ENCODE peak calls at places on chromosomes 16 and 17, in five cellular contexts. I is brain pericyte; N is stimulated activated CD4-positive, alpha-beta T cell treated with anti-CD3 and anti-CD28 coated beads, Interleukin-15, amount 100 ng/mL, for 1 hour; D is C1 segment of cervical spinal cord; O is substantia nigra. R is an unnamed sample.

GRCh38 chr17:17077861-17078732 is 35.8 kb downstream of the MPRIP start:
- DNase-seq in I (no peak), N (no peak), D (no peak), O (no peak), R (no peak)

GRCh38 chr17:82399030-82399429 is 19.1 kb upstream of the HEXD start:
- DNase-seq in I (peak), N (no peak), D (peak), O (peak), R (no peak)

GRCh38 chr16:8804313-8804712 is 6.7 kb downstream of the PMM2 start:
- DNase-seq in I (no peak), N (no peak), D (no peak), O (no peak), R (no peak)

GRCh38 chr17:14361945-14362508 is 61.1 kb downstream of the HS3ST3B1 start:
- DNase-seq in I (no peak), N (no peak), D (no peak), O (no peak), R (no peak)

GRCh38 chr17:55731586-55732250 is 9.1 kb upstream of the TMEM100 start:
- DNase-seq in I (peak), N (no peak), D (no peak), O (no peak), R (no peak)

GRCh38 chr16:89686520-89687091 is at the start of gene CDK10:
- DNase-seq in I (peak), N (peak), D (peak), O (peak), R (peak)

GRCh38 chr17:49987681-49988441 is 7.2 kb downstream of the DLX3 start:
- DNase-seq in I (no peak), N (no peak), D (no peak), O (peak), R (no peak)

GRCh38 chr17:81518113-81518784 is 5.7 kb upstream of the ACTG1 start:
- DNase-seq in I (no peak), N (no peak), D (no peak), O (no peak), R (no peak)

GRCh38 chr17:83155128-83156081 is 76.0 kb downstream of the METRNL start:
- DNase-seq in I (peak), N (no peak), D (no peak), O (no peak), R (no peak)

GRCh38 chr17:78774956-78775571 is 7.0 kb downstream of the CYTH1 start:
- DNase-seq in I (no peak), N (no peak), D (no peak), O (no peak), R (no peak)

GRCh38 chr17:10033982-10034381 is 128.9 kb upstream of the RCVRN start:
- DNase-seq in I (no peak), N (no peak), D (peak), O (peak), R (peak)

GRCh38 chr17:77429985-77430752 is 289.4 kb downstream of the SEC14L1 start:
- DNase-seq in I (peak), N (peak), D (peak), O (peak), R (peak)

GRCh38 chr16:74485916-74486315 is 64.6 kb upstream of the CLEC18B start:
- DNase-seq in I (no peak), N (no peak), D (no peak), O (no peak), R (no peak)

GRCh38 chr17:68356520-68356919 is 65.2 kb downstream of the ARSG start:
- DNase-seq in I (no peak), N (peak), D (no peak), O (no peak), R (no peak)

GRCh38 chr17:15261063-15261817 is 3.9 kb downstream of the PMP22 start:
- DNase-seq in I (no peak), N (no peak), D (peak), O (peak), R (no peak)

GRCh38 chr16:87416826-87417471 is 24.8 kb downstream of the MAP1LC3B start:
- DNase-seq in I (no peak), N (no peak), D (no peak), O (no peak), R (peak)

GRCh38 chr17:17792551-17793377 is 44.0 kb downstream of the SREBF1 start:
- DNase-seq in I (no peak), N (no peak), D (peak), O (peak), R (no peak)

GRCh38 chr16:84579936-84580335 is 37.9 kb downstream of the COTL1 start:
- DNase-seq in I (no peak), N (no peak), D (no peak), O (no peak), R (no peak)

GRCh38 chr17:62804822-62805221 is 3.3 kb downstream of the MARCHF10 start:
- DNase-seq in I (no peak), N (no peak), D (no peak), O (no peak), R (no peak)